ENCODE peak calls at places on chromosome 17, in four cellular contexts. One of them, this sample, is unnamed. For H3K4me1, the result is how much of the 10 kb centered on the place peaks cover.

GRCh38 chr17:72665841-72666518 is 426.5 kb downstream of the SLC39A11 start:
- DNase-seq in HCT116: no peak
- DNase-seq in thyroid gland: no peak
- DNase-seq in neural progenitor cell: no peak
- DNase-seq in this sample: no peak

GRCh38 chr17:61409301-61410099 is 9.9 kb downstream of the TBX2 start:
- DNase-seq in HCT116: peak
- DNase-seq in thyroid gland: peak
- DNase-seq in neural progenitor cell: peak
- DNase-seq in this sample: peak

GRCh38 chr17:1769826-1770477 is 8.1 kb downstream of the SERPINF1 start:
- DNase-seq in HCT116: no peak
- DNase-seq in thyroid gland: peak
- DNase-seq in neural progenitor cell: no peak
- DNase-seq in this sample: no peak

GRCh38 chr17:18921912-18922451 is 30.0 kb upstream of the SLC5A10 start:
- DNase-seq in HCT116: no peak
- DNase-seq in thyroid gland: peak
- DNase-seq in neural progenitor cell: no peak
- DNase-seq in this sample: no peak

GRCh38 chr17:72600934-72601333 is 480.1 kb downstream of the SOX9 start:
- DNase-seq in HCT116: no peak
- DNase-seq in thyroid gland: no peak
- DNase-seq in neural progenitor cell: no peak
- DNase-seq in this sample: no peak

GRCh38 chr17:38922538-38923291 is 2.7 kb upstream of the LASP1NB start:
- DNase-seq in HCT116: no peak
- DNase-seq in thyroid gland: peak
- DNase-seq in neural progenitor cell: peak
- DNase-seq in this sample: no peak

GRCh38 chr17:19424934-19425868 is 14.2 kb downstream of the RNF112 start:
- DNase-seq in HCT116: no peak
- DNase-seq in thyroid gland: no peak
- DNase-seq in neural progenitor cell: no peak
- DNase-seq in this sample: no peak

GRCh38 chr17:4483012-4483840 is 15.5 kb upstream of the SPNS2 start:
- DNase-seq in HCT116: peak
- DNase-seq in thyroid gland: no peak
- DNase-seq in neural progenitor cell: peak
- DNase-seq in this sample: no peak

GRCh38 chr17:30981531-30982519 is 11.0 kb downstream of the RNF135 start:
- DNase-seq in HCT116: no peak
- DNase-seq in thyroid gland: peak
- DNase-seq in neural progenitor cell: no peak
- DNase-seq in this sample: no peak

GRCh38 chr17:28405632-28406477 is at the start of gene SLC46A1:
- DNase-seq in HCT116: no peak
- DNase-seq in thyroid gland: peak
- DNase-seq in neural progenitor cell: peak
- DNase-seq in this sample: peak

GRCh38 chr17:32492648-32493289 is 6.0 kb downstream of the CDK5R1 start:
- DNase-seq in HCT116: no peak
- DNase-seq in thyroid gland: no peak
- DNase-seq in neural progenitor cell: no peak
- DNase-seq in this sample: no peak
- H3K4me1 ChIP-seq in HCT116: under half
- H3K4me1 ChIP-seq in thyroid gland: under half
- H3K4me1 ChIP-seq in neural progenitor cell: under half
- H3K4me1 ChIP-seq in this sample: under half

DNA sequence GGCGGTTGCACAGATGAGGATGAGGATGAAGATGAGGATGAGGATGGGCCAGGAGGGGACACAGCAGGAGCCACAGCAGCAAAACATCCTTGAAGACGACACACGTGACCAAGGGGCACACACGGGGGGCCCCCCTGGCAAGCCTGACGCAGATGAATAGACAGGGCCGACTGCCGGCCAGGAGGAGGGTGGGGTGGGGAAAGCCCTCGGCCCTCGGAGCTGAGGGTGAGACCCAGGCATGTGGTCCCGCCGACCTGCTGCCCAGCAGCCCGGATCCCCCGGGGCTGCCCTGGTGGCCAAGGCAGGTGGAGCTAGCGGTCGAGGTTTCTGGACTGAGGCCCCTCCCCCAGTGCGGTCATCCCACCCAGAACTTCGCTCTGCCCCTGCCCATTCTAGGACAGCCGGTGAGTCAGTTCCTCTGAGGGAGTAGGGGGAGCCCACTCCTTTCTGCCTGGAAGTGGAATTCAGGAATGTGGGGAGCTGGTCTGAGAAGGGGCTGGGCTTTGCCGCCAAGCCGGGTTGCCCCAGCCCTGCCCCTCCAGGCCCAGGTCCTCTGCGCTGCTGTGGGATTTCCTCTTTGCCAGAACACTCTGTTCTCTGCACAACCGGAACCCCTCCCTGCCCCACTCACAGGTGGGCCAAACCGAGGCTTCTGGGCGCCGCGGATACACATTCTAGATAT is 9.9 kb downstream of the CYGB start:
- DNase-seq in HCT116: no peak
- DNase-seq in thyroid gland: peak
- DNase-seq in neural progenitor cell: peak
- DNase-seq in this sample: no peak
- H3K4me3 ChIP-seq in HCT116: no peak
- H3K4me3 ChIP-seq in thyroid gland: no peak
- H3K4me3 ChIP-seq in neural progenitor cell: no peak
- H3K4me3 ChIP-seq in this sample: no peak

GRCh38 chr17:50059759-50060273 is 3.9 kb downstream of the ITGA3 start:
- DNase-seq in HCT116: no peak
- DNase-seq in thyroid gland: peak
- DNase-seq in neural progenitor cell: no peak
- DNase-seq in this sample: no peak
- H3K4me1 ChIP-seq in HCT116: half or more
- H3K4me1 ChIP-seq in thyroid gland: half or more
- H3K4me1 ChIP-seq in neural progenitor cell: under half
- H3K4me1 ChIP-seq in this sample: under half

GRCh38 chr17:9239260-9239820 is 218.0 kb downstream of the NTN1 start:
- DNase-seq in HCT116: no peak
- DNase-seq in thyroid gland: peak
- DNase-seq in neural progenitor cell: no peak
- DNase-seq in this sample: no peak
- H3K4me3 ChIP-seq in HCT116: peak
- H3K4me3 ChIP-seq in thyroid gland: no peak
- H3K4me3 ChIP-seq in neural progenitor cell: peak
- H3K4me3 ChIP-seq in this sample: no peak